ENCODE peak calls at places on chromosomes 2 and 18, in seven cellular contexts. One of them, this sample, is unnamed.

GRCh38 chr2:43579275-43579981 is 16.4 kb downstream of the THADA start:
- DNase-seq in colonic mucosa: no peak
- DNase-seq in astrocyte of the spinal cord: no peak
- DNase-seq in thyroid gland: no peak
- DNase-seq in left ventricle myocardium inferior: no peak
- DNase-seq in fibroblast of mammary gland: no peak
- DNase-seq in astrocyte: no peak
- DNase-seq in this sample: no peak

GRCh38 chr2:11411244-11411643 is 54.7 kb downstream of the E2F6 start:
- DNase-seq in left ventricle myocardium inferior: no peak
- DNase-seq in astrocyte: no peak
- DNase-seq in thyroid gland: no peak
- DNase-seq in fibroblast of mammary gland: no peak
- DNase-seq in astrocyte of the spinal cord: no peak
- DNase-seq in colonic mucosa: no peak
- DNase-seq in this sample: no peak

GRCh38 chr2:161370981-161371380 is 45.1 kb upstream of the TBR1 start:
- DNase-seq in colonic mucosa: no peak
- DNase-seq in astrocyte: no peak
- DNase-seq in left ventricle myocardium inferior: no peak
- DNase-seq in astrocyte of the spinal cord: no peak
- DNase-seq in fibroblast of mammary gland: no peak
- DNase-seq in thyroid gland: no peak
- DNase-seq in this sample: no peak

GRCh38 chr2:201357216-201357615 is at the start of gene FLACC1:
- DNase-seq in thyroid gland: peak
- DNase-seq in left ventricle myocardium inferior: no peak
- DNase-seq in fibroblast of mammary gland: peak
- DNase-seq in astrocyte: peak
- DNase-seq in colonic mucosa: no peak
- DNase-seq in astrocyte of the spinal cord: peak
- DNase-seq in this sample: peak

GRCh38 chr2:55158111-55158814 is 73.8 kb downstream of the CLHC1 start:
- DNase-seq in left ventricle myocardium inferior: no peak
- DNase-seq in astrocyte of the spinal cord: no peak
- DNase-seq in colonic mucosa: no peak
- DNase-seq in astrocyte: no peak
- DNase-seq in fibroblast of mammary gland: no peak
- DNase-seq in thyroid gland: no peak
- DNase-seq in this sample: no peak

GRCh38 chr2:182973441-182974352 is 64.6 kb downstream of the NCKAP1 start:
- DNase-seq in astrocyte of the spinal cord: no peak
- DNase-seq in fibroblast of mammary gland: no peak
- DNase-seq in colonic mucosa: no peak
- DNase-seq in astrocyte: no peak
- DNase-seq in thyroid gland: no peak
- DNase-seq in left ventricle myocardium inferior: no peak
- DNase-seq in this sample: no peak

GRCh38 chr18:9559253-9559652 is 55.1 kb downstream of the PPP4R1 start:
- DNase-seq in colonic mucosa: no peak
- DNase-seq in fibroblast of mammary gland: no peak
- DNase-seq in astrocyte of the spinal cord: no peak
- DNase-seq in thyroid gland: no peak
- DNase-seq in left ventricle myocardium inferior: no peak
- DNase-seq in astrocyte: no peak
- DNase-seq in this sample: no peak

GRCh38 chr18:48784654-48785053 is 166.1 kb downstream of the SMAD7 start:
- DNase-seq in colonic mucosa: no peak
- DNase-seq in astrocyte of the spinal cord: no peak
- DNase-seq in astrocyte: no peak
- DNase-seq in fibroblast of mammary gland: no peak
- DNase-seq in thyroid gland: no peak
- DNase-seq in left ventricle myocardium inferior: peak
- DNase-seq in this sample: no peak

GRCh38 chr18:57839942-57840381 is 36.8 kb upstream of the ATP8B1 start:
- DNase-seq in astrocyte: peak
- DNase-seq in colonic mucosa: no peak
- DNase-seq in astrocyte of the spinal cord: peak
- DNase-seq in left ventricle myocardium inferior: no peak
- DNase-seq in fibroblast of mammary gland: peak
- DNase-seq in thyroid gland: no peak
- DNase-seq in this sample: peak

GRCh38 chr2:69062307-69062706 is 49.3 kb downstream of the ANTXR1 start:
- DNase-seq in astrocyte: no peak
- DNase-seq in fibroblast of mammary gland: no peak
- DNase-seq in colonic mucosa: no peak
- DNase-seq in thyroid gland: no peak
- DNase-seq in left ventricle myocardium inferior: no peak
- DNase-seq in astrocyte of the spinal cord: no peak
- DNase-seq in this sample: no peak

GRCh38 chr2:72148975-72149555 is 1.4 kb upstream of the CYP26B1 start:
- DNase-seq in astrocyte: no peak
- DNase-seq in colonic mucosa: peak
- DNase-seq in fibroblast of mammary gland: peak
- DNase-seq in thyroid gland: peak
- DNase-seq in left ventricle myocardium inferior: peak
- DNase-seq in astrocyte of the spinal cord: no peak
- DNase-seq in this sample: no peak

GRCh38 chr2:71798266-71799012 is 345.1 kb downstream of the DYSF start:
- DNase-seq in thyroid gland: peak
- DNase-seq in colonic mucosa: no peak
- DNase-seq in astrocyte of the spinal cord: peak
- DNase-seq in left ventricle myocardium inferior: no peak
- DNase-seq in fibroblast of mammary gland: peak
- DNase-seq in astrocyte: peak
- DNase-seq in this sample: peak

GRCh38 chr2:75524276-75524911 is 36.3 kb downstream of the EVA1A start:
- DNase-seq in fibroblast of mammary gland: no peak
- DNase-seq in colonic mucosa: no peak
- DNase-seq in astrocyte of the spinal cord: no peak
- DNase-seq in thyroid gland: no peak
- DNase-seq in astrocyte: no peak
- DNase-seq in left ventricle myocardium inferior: no peak
- DNase-seq in this sample: no peak

GRCh38 chr2:101778102-101778501 is 80.6 kb downstream of the MAP4K4 start:
- DNase-seq in astrocyte of the spinal cord: no peak
- DNase-seq in colonic mucosa: no peak
- DNase-seq in thyroid gland: no peak
- DNase-seq in fibroblast of mammary gland: no peak
- DNase-seq in left ventricle myocardium inferior: no peak
- DNase-seq in astrocyte: no peak
- DNase-seq in this sample: no peak

GRCh38 chr2:69306897-69307695 is 79.9 kb downstream of the GFPT1 start:
- DNase-seq in thyroid gland: peak
- DNase-seq in astrocyte of the spinal cord: peak
- DNase-seq in colonic mucosa: peak
- DNase-seq in fibroblast of mammary gland: peak
- DNase-seq in astrocyte: peak
- DNase-seq in left ventricle myocardium inferior: peak
- DNase-seq in this sample: peak

DNA sequence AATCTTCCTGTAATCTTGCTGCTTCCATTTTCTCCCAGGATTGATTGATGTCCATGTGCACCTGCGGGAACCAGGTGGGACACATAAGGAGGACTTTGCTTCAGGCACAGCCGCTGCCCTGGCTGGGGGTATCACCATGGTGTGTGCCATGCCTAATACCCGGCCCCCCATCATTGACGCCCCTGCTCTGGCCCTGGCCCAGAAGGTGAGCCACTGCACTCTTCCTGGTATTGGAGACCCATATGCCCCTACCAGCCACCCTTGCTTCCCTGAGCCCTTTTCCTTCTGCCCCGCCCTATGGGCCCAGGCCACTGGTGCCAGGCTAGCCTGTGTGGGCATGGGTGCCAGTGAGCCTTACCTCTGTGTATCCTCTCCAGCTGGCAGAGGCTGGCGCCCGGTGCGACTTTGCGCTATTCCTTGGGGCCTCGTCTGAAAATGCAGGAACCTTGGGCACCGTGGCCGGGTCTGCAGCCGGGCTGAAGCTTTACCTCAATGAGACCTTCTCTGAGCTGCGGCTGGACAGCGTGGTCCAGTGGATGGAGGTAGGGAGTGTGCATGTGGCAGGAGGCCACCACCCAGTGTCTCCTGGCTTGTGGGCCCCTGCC is 20.3 kb downstream of the CAD start:
- DNase-seq in astrocyte of the spinal cord: no peak
- DNase-seq in astrocyte: no peak
- DNase-seq in fibroblast of mammary gland: no peak
- DNase-seq in colonic mucosa: no peak
- DNase-seq in thyroid gland: no peak
- DNase-seq in left ventricle myocardium inferior: no peak
- DNase-seq in this sample: no peak
- H3K4me3 ChIP-seq in astrocyte of the spinal cord: no peak
- H3K4me3 ChIP-seq in astrocyte: no peak
- H3K4me3 ChIP-seq in fibroblast of mammary gland: no peak
- H3K4me3 ChIP-seq in colonic mucosa: no peak
- H3K4me3 ChIP-seq in thyroid gland: no peak
- H3K4me3 ChIP-seq in left ventricle myocardium inferior: no peak
- H3K4me3 ChIP-seq in this sample: no peak

DNA sequence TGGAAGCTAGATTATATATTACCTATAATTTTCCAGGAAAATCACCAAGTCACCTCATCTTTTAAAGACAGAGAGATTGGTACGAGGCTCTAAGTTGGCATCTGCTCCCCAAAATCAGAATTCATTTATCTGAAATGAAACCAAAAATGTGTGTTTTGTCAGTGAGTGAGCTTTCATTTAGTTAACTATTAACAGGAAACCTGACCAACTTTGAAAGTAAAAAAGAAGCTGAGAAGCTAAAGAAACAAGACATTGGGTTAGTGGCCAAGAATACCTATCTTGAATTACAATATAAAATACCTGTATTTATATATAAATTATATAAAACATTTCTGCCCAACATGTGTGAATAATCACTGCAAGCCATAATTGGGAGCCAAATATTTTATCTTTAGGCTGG is 1.9 kb downstream of the MPPE1 start:
- DNase-seq in left ventricle myocardium inferior: no peak
- DNase-seq in astrocyte of the spinal cord: no peak
- DNase-seq in astrocyte: no peak
- DNase-seq in thyroid gland: no peak
- DNase-seq in colonic mucosa: no peak
- DNase-seq in fibroblast of mammary gland: no peak
- DNase-seq in this sample: no peak
- H3K4me3 ChIP-seq in left ventricle myocardium inferior: no peak
- H3K4me3 ChIP-seq in astrocyte of the spinal cord: no peak
- H3K4me3 ChIP-seq in astrocyte: no peak
- H3K4me3 ChIP-seq in thyroid gland: no peak
- H3K4me3 ChIP-seq in colonic mucosa: no peak
- H3K4me3 ChIP-seq in fibroblast of mammary gland: no peak
- H3K4me3 ChIP-seq in this sample: no peak

GRCh38 chr2:85541262-85541661 is 2.3 kb downstream of the MAT2A start:
- DNase-seq in fibroblast of mammary gland: no peak
- DNase-seq in left ventricle myocardium inferior: no peak
- DNase-seq in colonic mucosa: no peak
- DNase-seq in astrocyte: no peak
- DNase-seq in astrocyte of the spinal cord: no peak
- DNase-seq in thyroid gland: no peak
- DNase-seq in this sample: no peak
- H3K4me3 ChIP-seq in fibroblast of mammary gland: peak
- H3K4me3 ChIP-seq in left ventricle myocardium inferior: peak
- H3K4me3 ChIP-seq in colonic mucosa: peak
- H3K4me3 ChIP-seq in astrocyte: peak
- H3K4me3 ChIP-seq in astrocyte of the spinal cord: peak
- H3K4me3 ChIP-seq in thyroid gland: peak
- H3K4me3 ChIP-seq in this sample: peak

DNA sequence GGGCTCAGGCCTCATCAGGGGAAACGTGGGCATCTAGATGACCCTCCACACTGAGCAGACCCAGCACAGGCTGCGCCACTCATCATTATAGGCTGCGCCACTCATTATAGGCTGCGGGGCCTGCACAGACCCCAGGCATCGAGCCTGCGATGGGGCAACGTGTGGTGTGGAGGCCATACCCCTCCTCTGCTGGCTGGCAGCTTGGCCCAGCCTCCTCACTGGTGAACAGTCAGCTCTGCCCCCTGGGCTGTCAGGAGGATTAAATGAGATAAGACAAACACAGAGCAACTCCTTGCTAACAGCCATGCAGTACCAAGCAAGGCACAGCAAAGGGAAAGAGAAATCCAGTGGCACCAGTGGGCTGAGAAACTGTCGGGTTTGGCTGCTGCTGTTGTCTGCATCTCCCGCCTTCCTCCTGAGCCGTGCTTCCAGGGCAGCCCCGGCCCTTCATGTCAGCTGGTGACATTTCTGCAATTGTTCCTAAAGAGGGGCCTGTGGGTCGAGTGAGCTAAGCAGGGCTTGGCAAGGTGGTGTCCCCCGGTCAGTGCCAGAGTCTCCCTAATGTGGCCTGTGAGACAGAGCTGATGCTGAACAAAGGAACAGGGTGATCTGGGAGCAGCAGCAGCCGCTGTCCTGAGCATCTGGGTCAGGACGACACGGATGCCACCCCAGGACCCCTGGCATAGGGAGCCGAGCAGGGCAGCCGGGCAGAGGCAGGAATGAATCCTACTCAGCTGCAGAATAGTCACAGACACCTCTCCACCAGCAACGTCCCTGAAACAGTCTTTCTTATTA is 48.7 kb downstream of the RRM2 start:
- DNase-seq in colonic mucosa: no peak
- DNase-seq in thyroid gland: no peak
- DNase-seq in astrocyte: no peak
- DNase-seq in astrocyte of the spinal cord: no peak
- DNase-seq in fibroblast of mammary gland: no peak
- DNase-seq in left ventricle myocardium inferior: no peak
- DNase-seq in this sample: no peak
- H3K4me3 ChIP-seq in colonic mucosa: no peak
- H3K4me3 ChIP-seq in thyroid gland: no peak
- H3K4me3 ChIP-seq in astrocyte: no peak
- H3K4me3 ChIP-seq in astrocyte of the spinal cord: no peak
- H3K4me3 ChIP-seq in fibroblast of mammary gland: no peak
- H3K4me3 ChIP-seq in left ventricle myocardium inferior: no peak
- H3K4me3 ChIP-seq in this sample: no peak

DNA sequence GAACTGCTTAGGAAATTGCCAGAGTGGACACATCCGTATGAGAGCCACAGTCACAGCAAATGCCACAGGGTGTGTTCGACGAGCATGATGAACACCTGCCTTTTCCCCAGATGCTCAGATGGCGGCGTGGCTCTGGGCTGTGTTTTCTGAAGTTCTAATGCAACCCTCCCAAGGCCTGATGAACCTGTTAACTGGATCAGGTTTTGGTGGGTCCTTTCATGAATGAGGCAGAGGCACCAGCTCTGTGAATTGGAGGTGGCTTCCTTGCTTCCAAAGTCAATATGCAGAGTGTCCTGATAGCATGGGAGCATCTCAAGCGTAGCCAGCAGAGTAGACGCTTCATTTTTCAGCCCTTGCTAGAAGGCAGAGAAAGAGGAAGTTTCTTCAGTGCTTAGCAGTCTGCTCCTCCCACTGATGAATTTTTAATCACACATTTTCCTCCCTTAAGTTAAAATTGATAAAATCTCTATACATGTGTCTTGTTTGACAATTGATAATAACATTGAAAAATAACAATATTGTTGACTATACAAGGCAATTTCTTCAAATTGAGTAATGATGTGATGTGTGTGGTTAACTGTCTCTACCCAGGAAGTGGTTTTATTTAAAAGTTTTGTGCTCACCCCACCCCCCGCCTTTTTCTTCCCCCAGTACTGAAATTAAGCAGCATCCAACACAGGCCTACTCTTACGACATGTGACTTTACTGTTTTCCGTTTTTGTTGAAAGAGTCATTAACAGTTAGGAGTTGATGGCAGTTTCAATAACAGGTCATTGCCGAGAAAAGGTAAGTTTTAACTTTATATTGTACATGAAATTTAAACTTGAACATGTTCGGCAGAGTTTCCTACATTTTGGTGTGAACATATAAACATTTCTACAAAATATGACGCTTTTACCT is at the start of gene ARHGAP15:
- DNase-seq in colonic mucosa: peak
- DNase-seq in fibroblast of mammary gland: no peak
- DNase-seq in astrocyte of the spinal cord: no peak
- DNase-seq in left ventricle myocardium inferior: no peak
- DNase-seq in astrocyte: no peak
- DNase-seq in thyroid gland: peak
- DNase-seq in this sample: no peak
- H3K4me3 ChIP-seq in colonic mucosa: no peak
- H3K4me3 ChIP-seq in fibroblast of mammary gland: no peak
- H3K4me3 ChIP-seq in astrocyte of the spinal cord: no peak
- H3K4me3 ChIP-seq in left ventricle myocardium inferior: no peak
- H3K4me3 ChIP-seq in astrocyte: no peak
- H3K4me3 ChIP-seq in thyroid gland: no peak
- H3K4me3 ChIP-seq in this sample: no peak